ENCODE peak calls at places on chromosomes 11 and 22, in five cellular contexts. C is IMR-90, T is colonic mucosa, H is astrocyte, M is PC-3. G is an unnamed sample.

GRCh38 chr11:68688881-68689280 is 4.5 kb downstream of the GAL start:
- DNase-seq in C (no peak), T (no peak), H (no peak), M (no peak), G (peak; percentile 43)

GRCh38 chr11:116853461-116854073 is 16.1 kb upstream of the APOA1 start:
- DNase-seq in C (peak; percentile 96), T (peak; percentile 66), H (peak; percentile 96), M (peak; percentile 99), G (no peak)

GRCh38 chr11:59754494-59754858 is 700 bp upstream of the STX3 start:
- DNase-seq in C (peak; percentile 3), T (peak; percentile 37), H (no peak), M (no peak), G (peak; percentile 71)

GRCh38 chr22:42626431-42626830 is 11.7 kb upstream of the POLDIP3 start:
- DNase-seq in C (no peak), T (no peak), H (no peak), M (no peak), G (no peak)

GRCh38 chr11:127000291-127000968 is at the start of gene KIRREL3:
- DNase-seq in C (peak; percentile 40), T (no peak), H (peak; percentile 28), M (no peak), G (peak; percentile 69)

GRCh38 chr11:83021780-83022125 is 49.9 kb downstream of the RAB30 start:
- DNase-seq in C (no peak), T (no peak), H (no peak), M (no peak), G (no peak)

GRCh38 chr11:128688031-128688713 is 5.7 kb upstream of the FLI1 start:
- DNase-seq in C (no peak), T (no peak), H (no peak), M (no peak), G (peak; percentile 73)

GRCh38 chr11:134949121-134949591 is 537.1 kb upstream of the B3GAT1 start:
- DNase-seq in C (peak; percentile 77), T (no peak), H (peak; percentile 87), M (peak; percentile 66), G (no peak)

GRCh38 chr22:31098633-31099110 is 8.7 kb downstream of the SELENOM start:
- DNase-seq in C (no peak), T (peak; percentile 66), H (no peak), M (no peak), G (peak; percentile 95)

GRCh38 chr11:70532728-70533127 is 134.4 kb downstream of the CTTN start:
- DNase-seq in C (peak; percentile 28), T (no peak), H (peak; percentile 75), M (no peak), G (no peak)

GRCh38 chr11:122784325-122785155 is 53.8 kb upstream of the CRTAM start:
- DNase-seq in C (peak; percentile 98), T (no peak), H (peak; percentile 92), M (peak; percentile 62), G (no peak)

GRCh38 chr22:27238935-27239510 is 562.5 kb downstream of the MN1 start:
- DNase-seq in C (peak; percentile 97), T (no peak), H (peak; percentile 100), M (peak; percentile 7), G (no peak)

GRCh38 chr11:121488145-121488544 is 35.4 kb upstream of the SORL1-AS1 start:
- DNase-seq in C (no peak), T (no peak), H (no peak), M (no peak), G (no peak)

GRCh38 chr11:70503878-70504240 is 105.5 kb downstream of the CTTN start:
- DNase-seq in C (no peak), T (peak; percentile 36), H (no peak), M (no peak), G (peak; percentile 87)

GRCh38 chr11:87437844-87438223 is 400.1 kb downstream of the TMEM135 start:
- DNase-seq in C (peak; percentile 84), T (no peak), H (peak; percentile 89), M (peak; percentile 92), G (no peak)

GRCh38 chr22:27930246-27931060 is 11.4 kb upstream of the PITPNB start:
- DNase-seq in C (peak; percentile 35), T (no peak), H (no peak), M (no peak), G (no peak)

GRCh38 chr11:18727499-18728236 is 1.7 kb upstream of the IGSF22 start:
- DNase-seq in C (peak; percentile 16), T (peak; percentile 47), H (no peak), M (peak; percentile 63), G (peak; percentile 93)

GRCh38 chr11:123839131-123839530 is 33.0 kb upstream of the OR6M1 start:
- DNase-seq in C (no peak), T (no peak), H (no peak), M (no peak), G (no peak)

GRCh38 chr22:23073506-23074229 is 3.3 kb downstream of the GNAZ start:
- DNase-seq in C (no peak), T (no peak), H (no peak), M (no peak), G (no peak)

GRCh38 chr22:22032906-22033802 is 50.6 kb upstream of the TOP3B start:
- DNase-seq in C (no peak), T (no peak), H (no peak), M (no peak), G (no peak)

GRCh38 chr11:23991140-23991539 is 505.7 kb upstream of the LUZP2 start:
- DNase-seq in C (peak; percentile 90), T (no peak), H (peak; percentile 85), M (no peak), G (no peak)

GRCh38 chr22:24420977-24421343 is 6.4 kb upstream of the ADORA2A start:
- DNase-seq in C (no peak), T (no peak), H (no peak), M (no peak), G (no peak)
- H3K9ac ChIP-seq in C (no peak overlapping the region), T (no peak overlapping the region), H (no peak overlapping the region), M (no peak overlapping the region), G (no peak overlapping the region)

GRCh38 chr22:40116496-40117200 is 61.1 kb upstream of the TNRC6B start:
- DNase-seq in C (no peak), T (no peak), H (no peak), M (no peak), G (no peak)
- H3K4me3 ChIP-seq in C (no peak overlapping the region), T (no peak overlapping the region), H (no peak overlapping the region), M (no peak overlapping the region), G (no peak overlapping the region)

DNA sequence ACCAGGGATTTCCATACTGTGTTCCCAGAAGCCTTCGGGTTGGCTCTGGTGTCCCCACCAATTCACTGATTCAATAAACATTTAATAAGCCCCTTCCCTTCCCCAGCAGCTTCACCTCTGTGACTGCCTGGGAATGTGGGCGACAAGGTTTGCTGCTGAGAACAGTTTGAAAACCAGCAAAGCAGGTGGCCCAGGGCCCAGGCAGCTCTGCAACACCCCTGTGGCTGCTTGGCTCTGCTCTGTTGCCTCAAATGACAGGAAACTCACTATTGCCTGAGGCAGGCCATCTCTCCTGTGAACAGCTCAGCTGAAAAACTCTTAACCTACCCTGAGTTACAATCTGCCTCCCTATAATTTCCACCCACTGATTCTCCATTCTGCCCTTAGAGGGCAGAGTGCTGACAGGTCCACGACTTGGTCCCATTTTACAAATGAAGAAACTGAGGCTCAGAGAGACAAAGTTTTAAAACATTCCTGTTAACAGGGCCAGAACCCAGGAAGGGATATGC is 10.5 kb downstream of the ADORA2A start:
- DNase-seq in C (no peak), T (no peak), H (no peak), M (peak; percentile 63), G (peak; percentile 24)
- TF ChIP-seq CTCF in C (peak; percentile 20), T (no peak), H (peak; percentile 12), M (peak; percentile 46), G (peak; percentile 56)

GRCh38 chr22:46878549-46878948 is 116.1 kb downstream of the TBC1D22A start:
- DNase-seq in C (no peak), T (no peak), H (no peak), M (no peak), G (no peak)

GRCh38 chr22:46875089-46875488 is 112.6 kb downstream of the TBC1D22A start:
- DNase-seq in C (peak; percentile 35), T (no peak), H (no peak), M (no peak), G (no peak)

GRCh38 chr22:46881373-46882118 is 119.1 kb downstream of the TBC1D22A start:
- DNase-seq in C (peak; percentile 73), T (no peak), H (no peak), M (peak; percentile 49), G (no peak)

GRCh38 chr22:46876357-46876934 is 114.0 kb downstream of the TBC1D22A start:
- DNase-seq in C (no peak), T (no peak), H (no peak), M (no peak), G (no peak)

GRCh38 chr22:46879083-46879482 is 116.6 kb downstream of the TBC1D22A start:
- DNase-seq in C (peak; percentile 59), T (no peak), H (peak; percentile 10), M (no peak), G (no peak)
- H3K9ac ChIP-seq in C (no peak overlapping the region), T (no peak overlapping the region), H (no peak overlapping the region), M (no peak overlapping the region), G (no peak overlapping the region)

DNA sequence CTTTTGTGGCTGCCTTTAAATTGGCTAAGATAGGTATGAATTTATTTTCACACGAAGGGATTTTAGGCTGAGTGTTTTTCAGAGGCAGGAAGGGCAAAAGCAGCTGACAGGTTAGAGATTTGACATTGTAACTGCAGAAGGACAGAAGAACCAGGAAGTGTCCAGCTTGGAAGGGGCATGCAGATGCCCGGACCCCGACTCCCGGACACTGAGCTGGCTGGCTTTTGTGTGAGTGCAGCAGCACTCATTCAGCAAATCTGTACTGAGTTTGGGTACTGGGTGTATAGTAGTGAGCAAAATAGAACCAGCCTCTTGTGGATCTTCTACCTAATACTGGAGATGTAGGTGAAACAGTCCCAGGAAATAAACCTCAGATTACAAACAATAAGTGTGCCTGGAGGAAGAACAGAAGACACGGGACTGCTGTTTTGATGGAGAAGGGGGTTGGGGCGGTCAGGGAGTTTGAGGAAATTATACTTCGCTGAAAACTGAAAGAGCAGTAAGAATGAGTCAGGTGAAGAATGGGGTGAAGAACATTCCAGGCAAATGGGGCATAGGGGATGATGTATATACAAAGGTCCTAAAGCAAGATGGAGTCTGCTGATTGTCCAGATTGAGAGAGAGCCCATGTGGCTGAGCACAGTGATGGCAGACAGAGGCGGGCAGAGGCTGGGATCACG is 64.6 kb downstream of the PPFIBP2 start:
- DNase-seq in C (no peak), T (no peak), H (no peak), M (no peak), G (no peak)
- H3K4me3 ChIP-seq in C (peak overlapping the region; percentile 28), T (no peak overlapping the region), H (peak overlapping the region; percentile 48), M (no peak overlapping the region), G (no peak overlapping the region)

DNA sequence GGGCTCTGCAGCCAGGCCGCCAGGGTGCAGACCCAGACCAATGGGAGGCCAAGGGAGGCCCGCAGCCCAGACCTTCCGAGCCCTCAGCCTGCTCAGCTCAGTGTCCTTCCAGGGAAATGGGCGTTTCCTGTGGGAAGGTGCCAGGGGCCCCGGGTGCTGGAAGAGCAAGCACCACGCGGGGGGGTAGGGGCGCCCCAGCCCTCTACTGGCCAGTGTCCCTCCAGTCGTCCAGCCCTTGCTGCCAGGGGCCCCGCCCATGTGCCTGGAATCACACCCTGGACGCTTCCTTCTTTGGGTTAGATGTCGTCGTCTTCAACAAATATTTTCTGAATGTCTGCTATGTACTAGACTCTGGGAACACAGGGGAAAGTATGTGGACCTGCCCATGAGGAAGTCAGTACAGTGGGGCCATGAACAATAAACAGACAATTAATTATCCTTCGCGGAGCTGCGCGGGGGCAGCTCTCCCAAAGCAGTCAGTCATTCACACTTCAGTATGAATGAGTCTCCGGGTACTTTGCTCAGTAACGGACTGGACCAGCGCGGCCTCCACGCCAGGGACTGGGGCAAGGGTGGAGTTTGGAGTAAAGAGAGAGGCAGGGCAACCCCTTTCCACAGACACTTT is 60.2 kb downstream of the CDKN1C start:
- DNase-seq in C (peak; percentile 74), T (peak; percentile 66), H (peak; percentile 91), M (peak; percentile 42), G (no peak)
- TF ChIP-seq CTCF in C (no peak), T (no peak), H (no peak), M (no peak), G (no peak)

G was measured in endodermal cell.